ENCODE peak calls at places on chromosomes 1 and 21, in nine cellular contexts. B is K562, X is breast epithelium, P is tibial artery, D is heart left ventricle, W is adrenal gland, L is SJSA1, H is GM23248, C is pancreas. G is an unnamed sample. For H3K4me1, the result is how much of the 10 kb centered on the place peaks cover.

GRCh38 chr1:208242186-208242585 is 2.0 kb downstream of the PLXNA2 start:
- DNase-seq in X (no peak), W (no peak), H (no peak), B (no peak), C (no peak), D (no peak), L (no peak), P (no peak), G (no peak)

GRCh38 chr1:202567747-202568146 is 142.5 kb downstream of the SYT2 start:
- DNase-seq in B (no peak), W (no peak), D (no peak), H (peak), P (no peak), L (peak), C (no peak), X (no peak), G (no peak)

GRCh38 chr21:35743571-35743970 is 316.8 kb downstream of the SETD4 start:
- DNase-seq in H (peak), X (no peak), L (no peak), D (no peak), W (no peak), P (no peak), B (no peak), C (no peak), G (no peak)

GRCh38 chr1:84481317-84481716 is 2.3 kb downstream of the RPF1 start:
- DNase-seq in L (no peak), B (peak), W (no peak), D (no peak), X (no peak), C (no peak), P (no peak), H (no peak), G (no peak)

GRCh38 chr1:167748901-167749300 is 27.1 kb downstream of the MPZL1 start:
- DNase-seq in X (no peak), B (no peak), D (no peak), W (no peak), C (no peak), H (peak), L (no peak), P (no peak), G (no peak)

GRCh38 chr1:109925159-109925990 is 14.7 kb downstream of the CSF1 start:
- DNase-seq in X (no peak), L (no peak), B (no peak), W (no peak), H (no peak), C (peak), D (no peak), P (no peak), G (no peak)

GRCh38 chr1:116255486-116255885 is 117.6 kb upstream of the ATP1A1 start:
- DNase-seq in L (no peak), B (no peak), W (no peak), P (no peak), D (no peak), H (no peak), C (no peak), X (no peak), G (no peak)

GRCh38 chr21:34276711-34277425 is 86.9 kb upstream of the KCNE2 start:
- DNase-seq in B (no peak), X (no peak), D (no peak), H (peak), W (no peak), L (no peak), C (no peak), P (no peak), G (no peak)

GRCh38 chr1:11845641-11846335 is 1.8 kb downstream of the NPPA start:
- DNase-seq in L (no peak), W (no peak), H (peak), X (no peak), D (no peak), P (no peak), B (peak), C (no peak), G (peak)

GRCh38 chr1:168321945-168322344 is 41.3 kb downstream of the TBX19 start:
- DNase-seq in L (no peak), D (no peak), B (no peak), X (no peak), H (peak), W (no peak), P (no peak), C (no peak), G (no peak)

GRCh38 chr1:157829210-157829609 is 9.3 kb upstream of the FCRL1 start:
- DNase-seq in L (no peak), C (no peak), B (no peak), D (no peak), W (no peak), H (no peak), P (no peak), X (no peak), G (no peak)

GRCh38 chr21:46226920-46227599 is 1.5 kb downstream of the LSS start:
- DNase-seq in D (no peak), C (no peak), W (no peak), L (no peak), X (no peak), B (no peak), H (peak), P (no peak), G (no peak)

GRCh38 chr1:243299069-243299468 is 43.2 kb downstream of the SDCCAG8 start:
- DNase-seq in H (no peak), C (no peak), D (no peak), X (no peak), L (no peak), P (no peak), B (no peak), W (no peak), G (no peak)

GRCh38 chr1:155062151-155062686 is 1.3 kb upstream of the EFNA4 start:
- DNase-seq in C (peak), W (peak), B (peak), X (no peak), H (peak), L (no peak), D (peak), P (no peak), G (peak)

GRCh38 chr1:179012033-179012432 is 13.7 kb upstream of the FAM20B start:
- DNase-seq in X (no peak), B (no peak), D (no peak), W (no peak), C (no peak), H (no peak), P (no peak), L (no peak), G (no peak)

GRCh38 chr1:184499626-184500025 is 112.8 kb downstream of the C1orf21 start:
- DNase-seq in C (no peak), L (no peak), W (no peak), P (no peak), X (no peak), H (peak), D (no peak), B (no peak), G (no peak)

GRCh38 chr21:33383056-33383888 is 19.9 kb upstream of the IFNGR2 start:
- DNase-seq in B (peak), L (peak), D (peak), X (peak), W (peak), C (peak), P (peak), H (peak), G (no peak)

GRCh38 chr1:232810856-232811255 is 5.6 kb downstream of the MAP10 start:
- DNase-seq in H (no peak), B (no peak), X (no peak), L (no peak), W (no peak), C (no peak), P (no peak), D (no peak), G (no peak)

GRCh38 chr1:58592521-58593134 is 15.6 kb upstream of the TACSTD2 start:
- DNase-seq in L (peak), C (peak), P (peak), W (peak), B (no peak), X (no peak), H (peak), D (peak), G (no peak)

GRCh38 chr1:170445096-170445495 is 86.9 kb upstream of the GORAB start:
- DNase-seq in H (peak), C (no peak), B (no peak), P (no peak), L (no peak), D (no peak), W (no peak), X (no peak), G (no peak)

GRCh38 chr21:44881586-44881939 is 8.1 kb upstream of the PTTG1IP start:
- DNase-seq in D (peak), B (no peak), L (no peak), X (no peak), C (peak), P (no peak), W (no peak), H (no peak), G (peak)

GRCh38 chr21:46189213-46189958 is 5.1 kb upstream of the SPATC1L start:
- DNase-seq in P (no peak), X (peak), L (no peak), H (peak), D (peak), W (peak), C (peak), B (peak), G (peak)

GRCh38 chr21:44872568-44873355 is 728 bp downstream of the PTTG1IP start:
- DNase-seq in W (peak), B (no peak), C (peak), X (no peak), H (peak), D (no peak), P (peak), L (peak), G (peak)

GRCh38 chr1:30895942-30896660 is 12.5 kb downstream of the SDC3 start:
- DNase-seq in D (no peak), B (no peak), H (no peak), X (no peak), W (no peak), P (no peak), C (no peak), L (no peak), G (no peak)

GRCh38 chr1:24643362-24644346 is 552 bp downstream of the SRRM1 start:
- DNase-seq in B (peak), P (no peak), W (peak), C (peak), L (no peak), D (no peak), X (no peak), H (peak), G (peak)

GRCh38 chr1:68890736-68891135 is 393.9 kb upstream of the DEPDC1 start:
- DNase-seq in H (no peak), L (no peak), C (no peak), W (no peak), D (no peak), B (no peak), X (no peak), P (no peak), G (no peak)

GRCh38 chr21:42413500-42413899 is 9.8 kb downstream of the UBASH3A start:
- DNase-seq in D (no peak), C (no peak), P (no peak), X (no peak), L (no peak), H (no peak), W (no peak), B (no peak), G (no peak)

DNA sequence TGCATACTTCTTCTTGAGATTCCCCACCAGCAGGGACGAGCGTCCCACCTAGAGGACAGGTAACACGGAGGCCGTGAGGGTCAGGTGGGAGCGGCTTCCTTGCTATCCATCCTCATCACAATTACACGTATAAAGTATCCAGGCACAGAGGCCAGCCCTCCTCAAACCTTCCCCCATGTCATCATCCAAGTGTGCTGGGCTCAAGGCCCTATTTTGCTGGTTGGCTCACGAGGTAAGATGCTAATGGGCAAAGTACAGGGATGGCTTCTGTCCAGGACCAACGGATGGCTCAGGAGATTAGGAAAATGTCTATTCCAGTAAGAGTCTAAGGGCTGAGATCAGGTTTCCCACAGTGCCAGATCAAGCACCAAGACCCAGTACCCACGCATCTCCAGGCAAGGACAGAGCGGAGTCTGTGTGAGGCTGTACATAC is 11.5 kb upstream of the A3GALT2 start:
- DNase-seq in W (peak), B (no peak), P (peak), H (peak), L (no peak), D (no peak), C (no peak), X (peak), G (no peak)
- H3K4me1 ChIP-seq in W (half or more), B (under half), P (half or more), H (half or more), L (under half), D (half or more), C (under half), X (under half), G (under half)

GRCh38 chr1:91559046-91559750 is 58.5 kb downstream of the CDC7 start:
- DNase-seq in C (no peak), W (no peak), X (no peak), H (no peak), B (no peak), L (no peak), P (no peak), D (no peak), G (no peak)
- H3K4me1 ChIP-seq in C (under half), W (under half), X (under half), H (under half), B (under half), L (under half), P (under half), D (under half), G (under half)

GRCh38 chr1:3661631-3662030 is 9.3 kb downstream of the TP73 start:
- DNase-seq in X (no peak), B (no peak), H (no peak), L (no peak), C (no peak), W (no peak), P (no peak), D (no peak), G (no peak)

GRCh38 chr1:3668148-3668547 is 15.8 kb downstream of the TP73 start:
- DNase-seq in W (no peak), B (no peak), D (no peak), L (no peak), X (no peak), H (no peak), C (peak), P (no peak), G (no peak)

GRCh38 chr1:3662080-3662671 is 9.9 kb downstream of the TP73 start:
- DNase-seq in X (peak), C (no peak), D (no peak), W (no peak), P (peak), L (no peak), H (no peak), B (no peak), G (no peak)

GRCh38 chr1:3663999-3664699 is 11.8 kb downstream of the TP73 start:
- DNase-seq in C (peak), P (peak), D (peak), B (no peak), X (no peak), W (no peak), H (no peak), L (no peak), G (no peak)

DNA sequence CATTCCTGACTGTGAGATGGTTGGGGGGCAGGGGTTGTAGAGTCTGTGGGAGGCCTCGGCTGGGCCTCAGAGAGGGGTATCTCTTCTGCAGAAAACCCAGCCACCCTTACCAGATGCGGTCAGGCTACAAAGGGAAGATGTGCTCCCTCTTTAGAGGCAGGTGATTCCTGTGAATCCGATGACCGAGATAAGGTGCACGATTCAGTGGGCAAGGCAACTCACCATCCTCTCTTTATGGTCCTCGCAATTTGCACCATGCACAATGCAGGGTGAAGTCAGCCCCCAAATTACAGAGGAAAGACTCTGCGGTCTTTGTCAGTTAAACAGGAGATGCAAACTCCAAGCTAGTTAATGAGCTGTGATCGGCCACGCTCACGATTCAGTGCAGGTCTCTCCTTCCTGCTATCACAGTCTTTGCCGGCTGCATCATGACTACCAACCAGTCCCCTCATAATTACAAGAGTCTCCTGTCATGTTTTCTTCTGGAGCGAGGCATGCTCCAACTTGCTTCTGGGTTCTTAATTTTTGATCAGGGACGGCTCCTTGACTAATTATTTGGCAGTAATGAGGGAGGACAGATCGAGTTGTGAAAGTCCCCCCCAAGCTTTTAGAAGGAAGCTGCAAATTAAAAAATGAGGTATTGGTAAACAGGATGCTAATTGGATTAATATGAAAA is 12.5 kb downstream of the TP73 start:
- DNase-seq in C (no peak), W (no peak), L (no peak), H (no peak), P (no peak), B (no peak), X (peak), D (no peak), G (no peak)
- H3K4me1 ChIP-seq in C (under half), W (under half), L (under half), H (under half), P (under half), B (under half), X (under half), D (under half), G (under half)

GRCh38 chr1:151993084-151993733 is 450 bp downstream of the S100A10 start:
- DNase-seq in D (peak), P (peak), L (peak), C (peak), H (peak), W (peak), X (no peak), B (peak), G (no peak)
- H3K4me1 ChIP-seq in D (half or more), P (half or more), L (half or more), C (under half), H (half or more), W (half or more), X (under half), B (under half), G (under half)

G was measured in SK-N-SH.